ENCODE peak calls at places on chromosomes 16 and 17, in ten cellular contexts. Z is psoas muscle; W is left ventricle myocardium superior; D is B cell; M is endothelial cell; L is AG04450; J is NCI-H510A treated with DMSO at 0.1 percent for 48 hours; K is heart left ventricle; O is bronchial epithelial cell; R is activated T-helper 1 cell treated with anti-CD3 and anti-CD28 coated beads, Interleukin-2, amount 50 U/mL, for 16 hours. E is an unnamed sample.

GRCh38 chr16:89473791-89474414 is 16.5 kb downstream of the ANKRD11 start:
- DNase-seq in O (peak), Z (peak), D (no peak), J (no peak), W (no peak), L (no peak), M (no peak), R (no peak), K (no peak), E (no peak)

GRCh38 chr16:51355871-51356270 is 204.8 kb upstream of the SALL1 start:
- DNase-seq in Z (no peak), M (no peak), J (no peak), K (no peak), D (no peak), R (no peak), O (no peak), L (no peak), W (no peak), E (no peak)

GRCh38 chr16:57299009-57299718 is 14.7 kb upstream of the PLLP start:
- DNase-seq in L (peak), M (no peak), D (no peak), W (no peak), O (peak), K (peak), Z (no peak), R (no peak), J (peak), E (peak)

GRCh38 chr17:49959183-49959935 is 9.6 kb upstream of the DLX4 start:
- DNase-seq in L (no peak), M (no peak), K (no peak), Z (no peak), W (no peak), O (peak), J (no peak), R (no peak), D (no peak), E (no peak)

GRCh38 chr16:67987460-67988160 is 7.3 kb upstream of the DPEP3 start:
- DNase-seq in K (peak), O (peak), L (no peak), D (no peak), R (no peak), Z (peak), J (no peak), W (no peak), M (no peak), E (peak)

GRCh38 chr16:70708381-70709253 is 22.8 kb upstream of the MTSS2 start:
- DNase-seq in K (no peak), J (no peak), Z (no peak), L (no peak), D (no peak), R (no peak), M (no peak), O (no peak), W (no peak), E (no peak)

GRCh38 chr16:51490866-51491265 is 339.8 kb upstream of the SALL1 start:
- DNase-seq in W (no peak), R (no peak), K (no peak), L (no peak), D (no peak), J (no peak), O (no peak), M (no peak), Z (no peak), E (no peak)

GRCh38 chr16:16051132-16051531 is 101.7 kb downstream of the ABCC1 start:
- DNase-seq in Z (no peak), L (no peak), W (no peak), M (no peak), R (no peak), D (no peak), J (no peak), K (no peak), O (no peak), E (no peak)

GRCh38 chr17:614637-615546 is 99.7 kb downstream of the VPS53 start:
- DNase-seq in Z (no peak), M (no peak), W (no peak), L (no peak), K (no peak), O (peak), D (no peak), J (no peak), R (no peak), E (no peak)

GRCh38 chr17:80497726-80498241 is 21.4 kb upstream of the NPTX1 start:
- DNase-seq in D (no peak), J (no peak), Z (no peak), O (no peak), L (no peak), W (no peak), K (no peak), M (no peak), R (no peak), E (no peak)

GRCh38 chr16:4263504-4264436 is 9.1 kb downstream of the TFAP4 start:
- DNase-seq in J (no peak), R (no peak), Z (peak), D (no peak), M (peak), W (peak), L (peak), K (peak), O (no peak), E (peak)

GRCh38 chr17:13626703-13627102 is 25.0 kb upstream of the HS3ST3A1 start:
- DNase-seq in O (peak), K (no peak), L (peak), J (no peak), D (no peak), Z (no peak), M (no peak), W (no peak), R (no peak), E (no peak)

GRCh38 chr17:8489841-8490240 is 54.2 kb downstream of the NDEL1 start:
- DNase-seq in O (no peak), R (no peak), Z (no peak), L (no peak), M (no peak), K (no peak), D (no peak), J (no peak), W (no peak), E (no peak)

E was measured in heart right ventricle.